ENCODE peak calls at places on chromosomes 4 and X, in nine cellular contexts. O is H9; F is brain microvascular endothelial cell; S is upper lobe of right lung; J is cardiac muscle cell; M is dorsolateral prefrontal cortex; Y is heart right ventricle; Z is CD8-positive, alpha-beta memory T cell; L is IMR-90. E is an unnamed sample.

GRCh38 chr4:164955107-164955805 is 22.2 kb downstream of the TRIM61 start:
- DNase-seq in O (no peak), F (no peak), S (no peak), J (no peak), M (no peak), Y (no peak), Z (no peak), L (no peak), E (no peak)

GRCh38 chrX:120769576-120770341 is 105.9 kb downstream of the CT47B1 start:
- DNase-seq in O (no peak), F (peak), S (no peak), J (peak), M (no peak), Y (peak), Z (peak), L (peak), E (peak)

GRCh38 chrX:136205882-136206281 is 45.3 kb downstream of the MAP7D3 start:
- DNase-seq in O (no peak), F (no peak), S (no peak), J (no peak), M (no peak), Y (no peak), Z (no peak), L (no peak), E (no peak)

GRCh38 chrX:46330981-46331380 is 214.2 kb downstream of the ZNF674 start:
- DNase-seq in O (no peak), F (no peak), S (no peak), J (no peak), M (no peak), Y (no peak), Z (no peak), L (no peak), E (no peak)

GRCh38 chrX:94204524-94204923 is 530.5 kb downstream of the FAM133A start:
- DNase-seq in O (no peak), F (no peak), S (no peak), J (no peak), M (no peak), Y (no peak), Z (no peak), L (no peak), E (no peak)

GRCh38 chr4:4216668-4217067 is 10.1 kb downstream of the OTOP1 start:
- DNase-seq in O (peak), F (peak), S (no peak), J (peak), M (no peak), Y (no peak), Z (no peak), L (peak), E (peak)

GRCh38 chrX:72088761-72089160 is 43.0 kb downstream of the RTL5 start:
- DNase-seq in O (no peak), F (no peak), S (no peak), J (no peak), M (no peak), Y (no peak), Z (no peak), L (no peak), E (no peak)

GRCh38 chr4:184282895-184283654 is 65.4 kb upstream of the ENPP6 start:
- DNase-seq in O (no peak), F (no peak), S (no peak), J (no peak), M (no peak), Y (no peak), Z (no peak), L (no peak), E (no peak)

GRCh38 chr4:106270708-106271107 is 45.3 kb downstream of the TBCK start:
- DNase-seq in O (no peak), F (no peak), S (no peak), J (no peak), M (no peak), Y (no peak), Z (no peak), L (no peak), E (no peak)

GRCh38 chr4:176400816-176401461 is 81.2 kb downstream of the SPCS3 start:
- DNase-seq in O (no peak), F (peak), S (no peak), J (peak), M (no peak), Y (no peak), Z (no peak), L (peak), E (peak)

GRCh38 chrX:40420899-40421729 is 159.7 kb upstream of the ATP6AP2 start:
- DNase-seq in O (no peak), F (no peak), S (no peak), J (peak), M (peak), Y (peak), Z (no peak), L (no peak), E (no peak)

GRCh38 chr4:8185930-8186329 is 13.2 kb upstream of the SH3TC1 start:
- DNase-seq in O (no peak), F (no peak), S (no peak), J (no peak), M (no peak), Y (no peak), Z (no peak), L (no peak), E (no peak)

GRCh38 chr4:163111588-163111987 is 55.1 kb downstream of the NAF1 start:
- DNase-seq in O (no peak), F (peak), S (no peak), J (peak), M (no peak), Y (no peak), Z (no peak), L (peak), E (peak)

GRCh38 chrX:1686642-1687041 is 71.8 kb downstream of the ASMT start:
- DNase-seq in O (no peak), F (peak), S (no peak), J (no peak), M (no peak), Y (no peak), Z (no peak), L (no peak), E (no peak)

GRCh38 chrX:50067435-50068292 is 133.1 kb downstream of the AKAP4 start:
- DNase-seq in O (peak), F (peak), S (no peak), J (peak), M (peak), Y (no peak), Z (no peak), L (peak), E (peak)

GRCh38 chr4:128574706-128575105 is 234.8 kb upstream of the JADE1 start:
- DNase-seq in O (peak), F (peak), S (peak), J (peak), M (peak), Y (peak), Z (peak), L (peak), E (no peak)

GRCh38 chr4:71602271-71602890 is 181.5 kb downstream of the GC start:
- DNase-seq in O (no peak), F (peak), S (no peak), J (no peak), M (no peak), Y (no peak), Z (no peak), L (peak), E (peak)

GRCh38 chr4:22978656-22979055 is 285.9 kb downstream of the GBA3 start:
- DNase-seq in O (no peak), F (no peak), S (no peak), J (no peak), M (no peak), Y (no peak), Z (no peak), L (no peak), E (no peak)

GRCh38 chrX:675279-675886 is 44.8 kb downstream of the SHOX start:
- DNase-seq in O (no peak), F (no peak), S (no peak), J (no peak), M (no peak), Y (no peak), Z (no peak), L (no peak), E (no peak)

GRCh38 chr4:5804656-5805055 is 88.2 kb downstream of the CRMP1 start:
- DNase-seq in O (peak), F (no peak), S (no peak), J (no peak), M (no peak), Y (no peak), Z (no peak), L (no peak), E (no peak)

GRCh38 chr4:173231916-173232315 is 63.3 kb downstream of the GALNT7 start:
- DNase-seq in O (no peak), F (no peak), S (no peak), J (peak), M (no peak), Y (no peak), Z (no peak), L (peak), E (no peak)

GRCh38 chr4:17624821-17625220 is 10.4 kb downstream of the MED28 start:
- DNase-seq in O (no peak), F (no peak), S (no peak), J (no peak), M (no peak), Y (no peak), Z (no peak), L (no peak), E (no peak)

GRCh38 chrX:40474205-40474626 is 106.6 kb upstream of the ATP6AP2 start:
- DNase-seq in O (peak), F (no peak), S (peak), J (peak), M (no peak), Y (peak), Z (no peak), L (peak), E (peak)

GRCh38 chr4:139458543-139458942 is 4.6 kb downstream of the RAB33B start:
- DNase-seq in O (no peak), F (no peak), S (no peak), J (no peak), M (no peak), Y (no peak), Z (no peak), L (no peak), E (no peak)

GRCh38 chr4:44629280-44629866 is 22.1 kb downstream of the YIPF7 start:
- DNase-seq in O (peak), F (peak), S (no peak), J (peak), M (no peak), Y (peak), Z (peak), L (peak), E (peak)

GRCh38 chrX:3968749-3969148 is 255.3 kb upstream of the PRKX start:
- DNase-seq in O (no peak), F (no peak), S (no peak), J (no peak), M (no peak), Y (no peak), Z (no peak), L (no peak), E (no peak)

GRCh38 chrX:154742623-154743022 is 8.3 kb downstream of the GAB3 start:
- DNase-seq in O (no peak), F (no peak), S (no peak), J (no peak), M (no peak), Y (no peak), Z (no peak), L (no peak), E (no peak)

GRCh38 chrX:111302284-111302683 is 32.0 kb upstream of the CAPN6 start:
- DNase-seq in O (no peak), F (no peak), S (no peak), J (no peak), M (no peak), Y (no peak), Z (no peak), L (no peak), E (no peak)

GRCh38 chr4:126395661-126396060 is 1080.9 kb downstream of the FAT4 start:
- DNase-seq in O (peak), F (no peak), S (no peak), J (no peak), M (no peak), Y (no peak), Z (no peak), L (peak), E (peak)

GRCh38 chr4:109432203-109432602 is 1.4 kb upstream of the SEC24B start:
- DNase-seq in O (no peak), F (no peak), S (no peak), J (no peak), M (no peak), Y (no peak), Z (no peak), L (no peak), E (no peak)

GRCh38 chr4:53654300-53654758 is 63.0 kb upstream of the LNX1 start:
- DNase-seq in O (no peak), F (no peak), S (no peak), J (peak), M (no peak), Y (peak), Z (no peak), L (peak), E (no peak)
- H3K27ac ChIP-seq in O (no peak), F (no peak), S (no peak), J (no peak), M (no peak), Y (peak), Z (no peak), L (no peak), E (no peak)

DNA sequence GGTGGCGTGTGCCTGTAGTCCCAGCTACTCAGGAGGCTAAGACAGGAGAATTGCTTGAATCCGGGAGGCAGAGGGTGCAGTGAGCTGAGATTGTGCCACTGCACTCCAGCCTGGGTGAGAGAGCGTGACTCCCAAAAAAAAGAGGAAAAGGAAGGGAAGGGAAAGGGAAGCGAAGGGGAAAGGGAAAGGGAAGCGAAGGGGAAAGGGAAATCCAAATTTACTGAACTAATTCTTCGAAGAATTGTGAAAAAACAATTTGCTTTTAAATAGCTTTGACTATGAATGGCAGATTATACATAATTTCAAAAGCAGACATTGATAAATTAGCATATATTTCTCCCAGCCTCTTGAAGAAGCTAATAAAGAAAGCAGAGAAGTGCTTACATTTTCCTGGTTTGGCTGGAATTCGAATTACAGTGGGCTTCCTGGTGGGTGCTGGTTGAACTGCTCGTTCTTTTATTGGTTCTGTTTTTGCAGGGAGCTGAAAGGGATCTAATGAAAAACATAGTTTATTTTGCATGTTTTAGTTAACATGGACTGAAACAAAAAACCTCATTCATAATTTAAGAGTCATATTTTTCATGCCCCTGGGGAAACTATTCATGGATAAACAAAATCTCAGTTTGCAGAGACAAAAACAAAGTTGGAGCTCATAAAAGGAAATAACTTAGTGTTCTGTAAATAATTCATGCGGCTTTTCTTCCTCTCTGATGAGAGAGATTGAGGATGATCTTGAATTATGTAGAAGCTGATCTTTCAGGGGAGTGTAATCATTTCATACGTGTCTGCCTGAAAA is 66.0 kb downstream of the RPS3A start:
- DNase-seq in O (no peak), F (no peak), S (no peak), J (no peak), M (no peak), Y (no peak), Z (no peak), L (no peak), E (no peak)
- H3K27ac ChIP-seq in O (no peak), F (no peak), S (peak), J (no peak), M (peak), Y (no peak), Z (no peak), L (peak), E (no peak)

GRCh38 chr4:133124746-133125145 is 24.3 kb upstream of the PCDH10 start:
- DNase-seq in O (no peak), F (no peak), S (no peak), J (no peak), M (no peak), Y (no peak), Z (no peak), L (no peak), E (no peak)

GRCh38 chr4:133131829-133132485 is 17.1 kb upstream of the PCDH10 start:
- DNase-seq in O (no peak), F (no peak), S (no peak), J (peak), M (no peak), Y (no peak), Z (no peak), L (no peak), E (no peak)

GRCh38 chr4:133129237-133129636 is 19.9 kb upstream of the PCDH10 start:
- DNase-seq in O (no peak), F (peak), S (no peak), J (no peak), M (no peak), Y (no peak), Z (no peak), L (no peak), E (no peak)

DNA sequence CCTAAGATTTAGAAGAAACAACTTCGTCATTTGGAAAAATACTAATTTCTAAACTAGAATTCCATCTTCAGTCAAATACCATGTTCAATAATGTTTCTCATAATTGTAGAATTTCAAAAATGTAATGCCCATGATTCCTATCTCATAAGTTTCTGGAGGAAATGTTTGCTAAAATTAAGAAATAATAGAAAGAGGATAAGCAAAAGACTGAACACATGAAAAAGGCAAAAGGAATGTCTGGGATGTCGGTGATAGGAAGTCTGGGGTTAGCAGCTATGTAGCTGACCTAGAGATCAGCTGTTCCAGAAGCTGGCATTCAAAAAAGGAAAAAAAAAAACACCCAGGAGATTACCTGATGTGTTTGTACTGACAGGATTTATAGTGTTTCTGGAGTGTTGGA is 18.9 kb upstream of the PCDH10 start:
- DNase-seq in O (no peak), F (peak), S (no peak), J (peak), M (no peak), Y (no peak), Z (no peak), L (no peak), E (peak)
- H3K27ac ChIP-seq in O (no peak), F (peak), S (no peak), J (no peak), M (no peak), Y (no peak), Z (no peak), L (no peak), E (peak)

GRCh38 chrX:31894152-31894551 is 822.3 kb upstream of the FTHL17 start:
- DNase-seq in O (no peak), F (no peak), S (no peak), J (no peak), M (no peak), Y (no peak), Z (no peak), L (no peak), E (no peak)
- H3K27ac ChIP-seq in O (no peak), F (no peak), S (no peak), J (no peak), M (no peak), Y (no peak), Z (no peak), L (no peak), E (no peak)

E was measured in mesenchymal stem cell.